ENCODE peak calls at places on chromosomes 11 and 22, in seven cellular contexts. O, A, J, D, H, I and Q are unnamed samples.

GRCh38 chr11:64140101-64140500 is 25.8 kb downstream of the MACROD1 start:
- DNase-seq in J (no peak), H (no peak), A (no peak), O (no peak), D (no peak), I (no peak), Q (no peak)

GRCh38 chr11:19603771-19604170 is 108.9 kb upstream of the NAV2 start:
- DNase-seq in I (no peak), D (no peak), O (no peak), J (no peak), H (no peak), A (no peak), Q (no peak)

GRCh38 chr11:37907461-37908223 is 1309.6 kb upstream of the RAG2 start:
- DNase-seq in O (no peak), D (no peak), I (no peak), H (no peak), A (no peak), J (no peak), Q (no peak)

GRCh38 chr11:134670961-134671370 is 258.9 kb upstream of the B3GAT1 start:
- DNase-seq in I (no peak), D (no peak), H (peak; percentile 3), A (no peak), J (no peak), O (no peak), Q (no peak)

GRCh38 chr22:45212992-45213751 is 27.5 kb downstream of the KIAA0930 start:
- DNase-seq in A (no peak), O (no peak), J (no peak), H (no peak), D (peak; percentile 70), I (peak; percentile 27), Q (no peak)

GRCh38 chr11:86737752-86738151 is 62.6 kb upstream of the PRSS23 start:
- DNase-seq in O (peak; percentile 63), D (no peak), A (no peak), I (no peak), H (no peak), J (no peak), Q (no peak)

GRCh38 chr22:22144858-22145257 is 99.7 kb upstream of the VPREB1 start:
- DNase-seq in O (no peak), I (no peak), D (no peak), H (no peak), J (no peak), A (no peak), Q (no peak)

GRCh38 chr22:43919106-43919965 is 4.3 kb upstream of the PNPLA3 start:
- DNase-seq in D (peak; percentile 51), I (peak; percentile 31), J (no peak), O (no peak), H (peak; percentile 58), A (no peak), Q (no peak)

GRCh38 chr22:30556388-30556787 is 9.8 kb upstream of the SEC14L6 start:
- DNase-seq in J (no peak), H (no peak), A (no peak), D (no peak), I (no peak), O (peak; percentile 43), Q (peak; percentile 32)

GRCh38 chr11:2993000-2993330 is 836 bp upstream of the NAP1L4 start:
- DNase-seq in D (no peak), O (no peak), J (no peak), H (no peak), A (peak; percentile 43), I (no peak), Q (no peak)

GRCh38 chr22:24128631-24129601 is 52.4 kb upstream of the SUSD2 start:
- DNase-seq in D (no peak), H (no peak), A (no peak), J (peak; percentile 41), I (no peak), O (no peak), Q (no peak)

GRCh38 chr22:46077669-46078099 is 72.6 kb upstream of the PPARA start:
- DNase-seq in D (no peak), I (no peak), A (no peak), O (no peak), H (no peak), J (no peak), Q (no peak)

GRCh38 chr11:12043959-12044772 is 35.7 kb upstream of the DKK3 start:
- DNase-seq in J (peak; percentile 74), H (peak; percentile 84), A (peak; percentile 32), O (peak; percentile 91), D (peak; percentile 91), I (peak; percentile 99), Q (peak; percentile 80)

GRCh38 chr11:111450480-111451320 is 61.5 kb downstream of the BTG4 start:
- DNase-seq in H (no peak), D (no peak), J (no peak), O (no peak), I (no peak), A (peak; percentile 81), Q (no peak)

GRCh38 chr22:47309476-47309875 is 547.0 kb downstream of the TBC1D22A start:
- DNase-seq in A (no peak), D (no peak), O (no peak), I (no peak), J (no peak), H (no peak), Q (no peak)

GRCh38 chr22:38315801-38316339 is 1.4 kb downstream of the CSNK1E start:
- DNase-seq in O (no peak), H (no peak), J (no peak), A (peak; percentile 29), I (no peak), D (no peak), Q (no peak)

GRCh38 chr11:45079943-45080719 is 66.3 kb upstream of the PRDM11 start:
- DNase-seq in D (no peak), A (peak; percentile 68), O (no peak), J (peak; percentile 80), I (no peak), H (no peak), Q (no peak)

GRCh38 chr11:107427569-107428180 is 29.9 kb downstream of the CWF19L2 start:
- DNase-seq in H (no peak), D (no peak), A (no peak), O (no peak), I (no peak), J (no peak), Q (no peak)

GRCh38 chr11:36431429-36432092 is 78.5 kb downstream of the TRAF6 start:
- DNase-seq in I (peak; percentile 98), O (peak; percentile 86), D (peak; percentile 98), J (no peak), A (no peak), H (no peak), Q (peak; percentile 30)

GRCh38 chr22:44181033-44181911 is 547 bp downstream of the PARVG start:
- DNase-seq in I (no peak), D (no peak), J (peak; percentile 85), O (no peak), A (peak; percentile 75), H (no peak), Q (no peak)

GRCh38 chr11:120324932-120325810 is at the start of gene TLCD5:
- DNase-seq in A (peak; percentile 31), D (peak; percentile 63), J (peak; percentile 53), H (peak; percentile 46), I (no peak), O (peak; percentile 78), Q (peak; percentile 71)

GRCh38 chr11:70628881-70629844 is 230.8 kb downstream of the CTTN start:
- DNase-seq in A (no peak), D (no peak), I (no peak), O (no peak), H (peak; percentile 14), J (no peak), Q (peak; percentile 52)

GRCh38 chr11:27158763-27159679 is 118.4 kb downstream of the BBOX1 start:
- DNase-seq in I (peak; percentile 80), O (peak; percentile 84), A (peak; percentile 10), D (peak; percentile 90), H (peak; percentile 61), J (no peak), Q (peak; percentile 53)

GRCh38 chr11:120710354-120711187 is 199.0 kb downstream of the GRIK4 start:
- DNase-seq in H (no peak), O (no peak), D (peak; percentile 83), A (no peak), J (no peak), I (peak; percentile 72), Q (peak; percentile 36)

GRCh38 chr11:103887001-103887680 is 149.3 kb upstream of the DDI1 start:
- DNase-seq in D (no peak), I (no peak), J (no peak), A (peak; percentile 43), H (no peak), O (no peak), Q (no peak)

GRCh38 chr11:107545101-107545514 is 20.4 kb downstream of the ALKBH8 start:
- DNase-seq in D (peak; percentile 74), O (no peak), A (no peak), I (peak; percentile 63), H (no peak), J (no peak), Q (no peak)

GRCh38 chr22:49487950-49488349 is 339.7 kb downstream of the BRD1 start:
- DNase-seq in A (no peak), O (no peak), H (no peak), I (no peak), D (no peak), J (no peak), Q (peak; percentile 83)

GRCh38 chr11:10627306-10627705 is 58.8 kb upstream of the LYVE1 start:
- DNase-seq in A (no peak), O (no peak), I (no peak), J (no peak), D (no peak), H (no peak), Q (no peak)

GRCh38 chr22:17106161-17106784 is 14.9 kb downstream of the TMEM121B start:
- DNase-seq in A (no peak), O (no peak), D (no peak), J (peak; percentile 43), H (no peak), I (no peak), Q (no peak)